ENCODE peak calls at places on chromosomes 2 and 18, in ten cellular contexts. U, O, S, K, F, G, R, P, N and B are unnamed samples.
A peak's percentile ranks its signal among the peaks of the same experiment; 100 is the strongest.

GRCh38 chr2:109350526-109350925 is 221.5 kb downstream of the SH3RF3 start:
- DNase-seq in U (no peak), O (peak; percentile 24), S (no peak), K (no peak), F (no peak), G (no peak), R (no peak), P (no peak), N (no peak), B (no peak)

GRCh38 chr2:37523861-37524362 is 147.5 kb downstream of the CDC42EP3 start:
- DNase-seq in U (no peak), O (peak; percentile 83), S (no peak), K (peak; percentile 93), F (peak; percentile 25), G (peak; percentile 29), R (peak; percentile 52), P (peak; percentile 21), N (no peak), B (peak; percentile 63)

GRCh38 chr2:69798466-69798908 is 31.0 kb upstream of the GMCL1 start:
- DNase-seq in U (no peak), O (peak; percentile 83), S (no peak), K (peak; percentile 51), F (peak; percentile 57), G (peak; percentile 41), R (no peak), P (peak; percentile 14), N (peak; percentile 29), B (no peak)

GRCh38 chr2:222959358-222959757 is 92.6 kb upstream of the KCNE4 start:
- DNase-seq in U (no peak), O (peak; percentile 97), S (no peak), K (peak; percentile 94), F (peak; percentile 90), G (no peak), R (peak; percentile 75), P (no peak), N (no peak), B (peak; percentile 66)

GRCh38 chr2:62794791-62795190 is 89.3 kb downstream of the EHBP1 start:
- DNase-seq in U (no peak), O (peak; percentile 67), S (no peak), K (peak; percentile 48), F (no peak), G (no peak), R (no peak), P (no peak), N (no peak), B (no peak)

GRCh38 chr18:22467760-22468553 is 50.2 kb upstream of the CTAGE1 start:
- DNase-seq in U (no peak), O (peak; percentile 98), S (no peak), K (peak; percentile 97), F (peak; percentile 99), G (no peak), R (peak; percentile 72), P (no peak), N (no peak), B (peak; percentile 92)

GRCh38 chr2:157032019-157032418 is 225.5 kb upstream of the GALNT5 start:
- DNase-seq in U (no peak), O (peak; percentile 94), S (no peak), K (peak; percentile 88), F (peak; percentile 76), G (no peak), R (peak; percentile 81), P (no peak), N (no peak), B (peak; percentile 59)

GRCh38 chr2:117933884-117934354 is 80.0 kb downstream of the CCDC93 start:
- DNase-seq in U (no peak), O (no peak), S (no peak), K (no peak), F (no peak), G (no peak), R (no peak), P (no peak), N (no peak), B (no peak)

GRCh38 chr2:12684471-12684936 is 32.2 kb upstream of the TRIB2 start:
- DNase-seq in U (no peak), O (peak; percentile 64), S (no peak), K (peak; percentile 65), F (peak; percentile 14), G (no peak), R (no peak), P (no peak), N (no peak), B (peak; percentile 24)

GRCh38 chr2:137952586-137953129 is 11.6 kb upstream of the HNMT start:
- DNase-seq in U (no peak), O (no peak), S (no peak), K (peak; percentile 54), F (no peak), G (no peak), R (no peak), P (no peak), N (no peak), B (no peak)

GRCh38 chr2:37201766-37202165 is 5.5 kb downstream of the CEBPZOS start:
- DNase-seq in U (no peak), O (no peak), S (no peak), K (no peak), F (peak; percentile 53), G (no peak), R (no peak), P (no peak), N (no peak), B (no peak)

GRCh38 chr2:43223412-43224040 is 2.9 kb downstream of the ZFP36L2 start:
- DNase-seq in U (no peak), O (peak; percentile 69), S (peak; percentile 24), K (peak; percentile 73), F (peak; percentile 7), G (no peak), R (no peak), P (no peak), N (peak; percentile 40), B (no peak)

GRCh38 chr2:163595033-163595432 is 140.8 kb downstream of the FIGN start:
- DNase-seq in U (no peak), O (peak; percentile 17), S (no peak), K (no peak), F (no peak), G (no peak), R (no peak), P (no peak), N (no peak), B (no peak)

GRCh38 chr2:3464401-3465005 is 54.8 kb downstream of the ADI1 start:
- DNase-seq in U (no peak), O (no peak), S (peak; percentile 69), K (no peak), F (no peak), G (no peak), R (no peak), P (no peak), N (no peak), B (no peak)

GRCh38 chr2:236545814-236546480 is 23.7 kb upstream of the ACKR3 start:
- DNase-seq in U (no peak), O (no peak), S (no peak), K (no peak), F (no peak), G (no peak), R (no peak), P (no peak), N (peak; percentile 67), B (no peak)

GRCh38 chr2:241320394-241320793 is 4.7 kb downstream of the SEPTIN2 start:
- DNase-seq in U (no peak), O (no peak), S (no peak), K (no peak), F (no peak), G (no peak), R (no peak), P (no peak), N (no peak), B (no peak)

GRCh38 chr2:241321033-241321432 is 5.3 kb downstream of the SEPTIN2 start:
- DNase-seq in U (no peak), O (no peak), S (no peak), K (no peak), F (no peak), G (no peak), R (no peak), P (no peak), N (no peak), B (no peak)

GRCh38 chr2:241323777-241324176 is 8.1 kb downstream of the SEPTIN2 start:
- DNase-seq in U (no peak), O (no peak), S (no peak), K (no peak), F (no peak), G (no peak), R (no peak), P (no peak), N (no peak), B (no peak)

GRCh38 chr2:241324775-241325174 is 9.1 kb downstream of the SEPTIN2 start:
- DNase-seq in U (no peak), O (no peak), S (no peak), K (no peak), F (no peak), G (no peak), R (no peak), P (no peak), N (no peak), B (no peak)

DNA sequence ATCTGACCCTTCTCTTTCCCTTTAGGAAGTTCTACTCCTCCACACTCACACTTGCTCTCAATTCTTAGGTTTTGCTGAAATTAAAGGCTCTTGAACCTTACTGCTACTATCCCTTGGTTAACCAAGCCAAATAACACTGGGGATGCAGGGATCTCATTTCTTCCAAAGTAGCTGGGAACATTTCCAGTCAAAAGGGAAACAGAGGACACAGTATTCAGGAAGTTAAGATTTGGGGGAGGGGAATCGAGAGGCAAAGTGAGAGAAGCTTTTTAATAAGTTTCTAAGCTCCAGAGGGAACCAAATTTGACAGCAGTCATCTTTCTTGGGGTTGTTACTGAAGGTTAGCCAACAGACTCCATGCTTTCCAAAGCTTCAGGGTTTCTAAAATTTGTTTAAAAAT is 6.2 kb downstream of the SEPTIN2 start:
- DNase-seq in U (no peak), O (no peak), S (no peak), K (no peak), F (no peak), G (no peak), R (no peak), P (no peak), N (no peak), B (no peak)
- H3K4me3 ChIP-seq in U (no peak overlapping the region), O (peak overlapping the region; percentile 22), S (no peak overlapping the region), K (no peak overlapping the region), F (no peak overlapping the region), G (no peak overlapping the region), R (no peak overlapping the region), P (no peak overlapping the region), N (no peak overlapping the region), B (no peak overlapping the region)

GRCh38 chr2:237698338-237698694 is 70.9 kb downstream of the LRRFIP1 start:
- DNase-seq in U (no peak), O (no peak), S (peak; percentile 69), K (no peak), F (no peak), G (no peak), R (no peak), P (no peak), N (peak; percentile 44), B (no peak)
- H3K4me3 ChIP-seq in U (no peak overlapping the region), O (no peak overlapping the region), S (no peak overlapping the region), K (no peak overlapping the region), F (no peak overlapping the region), G (no peak overlapping the region), R (no peak overlapping the region), P (no peak overlapping the region), N (peak overlapping the region; percentile 13), B (no peak overlapping the region)

GRCh38 chr18:3251249-3251962 is 3.8 kb downstream of the MYL12A start:
- DNase-seq in U (no peak), O (peak; percentile 50), S (no peak), K (no peak), F (no peak), G (no peak), R (no peak), P (no peak), N (no peak), B (no peak)
- H3K4me3 ChIP-seq in U (no peak overlapping the region), O (peak overlapping the region; percentile 99), S (no peak overlapping the region), K (peak overlapping the region; percentile 9), F (peak overlapping the region; percentile 26), G (peak overlapping the region; percentile 26), R (no peak overlapping the region), P (no peak overlapping the region), N (no peak overlapping the region), B (peak overlapping the region; percentile 10)

GRCh38 chr2:171864357-171864985 is 29.6 kb downstream of the SLC25A12 start:
- DNase-seq in U (no peak), O (no peak), S (no peak), K (no peak), F (no peak), G (no peak), R (no peak), P (no peak), N (no peak), B (no peak)
- H3K4me3 ChIP-seq in U (no peak overlapping the region), O (no peak overlapping the region), S (no peak overlapping the region), K (no peak overlapping the region), F (no peak overlapping the region), G (no peak overlapping the region), R (no peak overlapping the region), P (no peak overlapping the region), N (no peak overlapping the region), B (no peak overlapping the region)